ENCODE peak calls at places on chromosomes 2 and 18, in seven cellular contexts. C is psoas muscle, Q is fibroblast of lung, M is body of pancreas, U is GM23248, H is upper lobe of right lung, V is neural progenitor cell. K is an unnamed sample.

GRCh38 chr18:50880108-50880465 is 1.2 kb downstream of the ME2 start:
- DNase-seq in C (no peak), Q (peak), M (no peak), U (no peak), H (no peak), V (peak), K (no peak)

GRCh38 chr2:206531996-206532543 is 88.7 kb downstream of the ADAM23 start:
- DNase-seq in C (peak), Q (peak), M (no peak), U (peak), H (no peak), V (no peak), K (no peak)

GRCh38 chr2:68939962-68940361 is 12.7 kb downstream of the GKN2 start:
- DNase-seq in C (no peak), Q (no peak), M (no peak), U (no peak), H (no peak), V (no peak), K (no peak)

GRCh38 chr2:237935740-237936452 is 30.9 kb upstream of the UBE2F start:
- DNase-seq in C (no peak), Q (peak), M (no peak), U (peak), H (no peak), V (no peak), K (no peak)

GRCh38 chr2:239351687-239352086 is 49.1 kb downstream of the HDAC4 start:
- DNase-seq in C (no peak), Q (no peak), M (no peak), U (no peak), H (no peak), V (no peak), K (no peak)

GRCh38 chr18:61079714-61080113 is 253.5 kb upstream of the CDH20 start:
- DNase-seq in C (no peak), Q (no peak), M (no peak), U (no peak), H (no peak), V (no peak), K (no peak)

GRCh38 chr2:37637122-37637875 is 34.1 kb downstream of the CDC42EP3 start:
- DNase-seq in C (no peak), Q (no peak), M (no peak), U (peak), H (no peak), V (no peak), K (no peak)

GRCh38 chr2:43293744-43294695 is 67.6 kb upstream of the ZFP36L2 start:
- DNase-seq in C (no peak), Q (peak), M (no peak), U (peak), H (no peak), V (no peak), K (peak)

GRCh38 chr2:8024506-8024905 is 657.4 kb upstream of the ID2 start:
- DNase-seq in C (no peak), Q (no peak), M (no peak), U (no peak), H (no peak), V (no peak), K (no peak)

GRCh38 chr2:16566701-16567100 is 98.9 kb downstream of the CYRIA start:
- DNase-seq in C (no peak), Q (no peak), M (no peak), U (no peak), H (no peak), V (no peak), K (no peak)

GRCh38 chr2:181764095-181764963 is 84.0 kb upstream of the NEUROD1 start:
- DNase-seq in C (no peak), Q (no peak), M (no peak), U (no peak), H (no peak), V (peak), K (no peak)

GRCh38 chr2:102356381-102356712 is 751 bp downstream of the IL18R1 start:
- DNase-seq in C (no peak), Q (no peak), M (no peak), U (no peak), H (no peak), V (no peak), K (no peak)

GRCh38 chr2:30366199-30366691 is 80.8 kb upstream of the LCLAT1 start:
- DNase-seq in C (no peak), Q (peak), M (no peak), U (peak), H (no peak), V (no peak), K (no peak)

GRCh38 chr2:31204761-31205160 is 12.6 kb downstream of the CAPN14 start:
- DNase-seq in C (no peak), Q (no peak), M (no peak), U (no peak), H (no peak), V (no peak), K (no peak)

GRCh38 chr2:71602115-71602495 is 148.7 kb downstream of the DYSF start:
- DNase-seq in C (no peak), Q (no peak), M (no peak), U (no peak), H (no peak), V (no peak), K (peak)

GRCh38 chr2:15706986-15707632 is 115.4 kb downstream of the DDX1 start:
- DNase-seq in C (no peak), Q (no peak), M (no peak), U (no peak), H (no peak), V (no peak), K (no peak)

GRCh38 chr2:156125018-156125417 is 207.5 kb downstream of the NR4A2 start:
- DNase-seq in C (no peak), Q (no peak), M (no peak), U (no peak), H (no peak), V (peak), K (no peak)

GRCh38 chr2:96554293-96555145 is 18.0 kb downstream of the ARID5A start:
- DNase-seq in C (peak), Q (peak), M (peak), U (peak), H (peak), V (peak), K (no peak)

GRCh38 chr2:203880557-203881125 is 13.1 kb downstream of the CTLA4 start:
- DNase-seq in C (no peak), Q (no peak), M (no peak), U (no peak), H (no peak), V (no peak), K (no peak)

GRCh38 chr2:96329416-96329815 is 4.3 kb downstream of the ITPRIPL1 start:
- DNase-seq in C (no peak), Q (peak), M (no peak), U (peak), H (no peak), V (no peak), K (no peak)

GRCh38 chr2:205680067-205680466 is 2.2 kb upstream of the NRP2 start:
- DNase-seq in C (no peak), Q (peak), M (peak), U (peak), H (no peak), V (peak), K (no peak)

GRCh38 chr2:26805241-26805676 is 19.4 kb downstream of the CENPA start:
- DNase-seq in C (no peak), Q (peak), M (no peak), U (peak), H (no peak), V (no peak), K (no peak)

GRCh38 chr18:36536426-36536825 is 238.9 kb downstream of the FHOD3 start:
- DNase-seq in C (no peak), Q (no peak), M (no peak), U (no peak), H (no peak), V (peak), K (peak)

GRCh38 chr2:214574077-214574775 is 163.4 kb downstream of the VWC2L start:
- DNase-seq in C (no peak), Q (no peak), M (no peak), U (no peak), H (no peak), V (no peak), K (no peak)

GRCh38 chr2:218746960-218747359 is 35.0 kb upstream of the CYP27A1 start:
- DNase-seq in C (no peak), Q (no peak), M (no peak), U (no peak), H (no peak), V (no peak), K (no peak)

GRCh38 chr2:98576666-98577312 is 31.5 kb downstream of the COA5 start:
- DNase-seq in C (no peak), Q (no peak), M (no peak), U (no peak), H (no peak), V (no peak), K (peak)

GRCh38 chr18:3248670-3249359 is 1.2 kb downstream of the MYL12A start:
- DNase-seq in C (no peak), Q (peak), M (peak), U (peak), H (no peak), V (peak), K (peak)

GRCh38 chr18:48314694-48315093 is 94.5 kb downstream of the ZBTB7C start:
- DNase-seq in C (no peak), Q (no peak), M (no peak), U (no peak), H (no peak), V (peak), K (no peak)

GRCh38 chr2:106030287-106031268 is 163.5 kb downstream of the UXS1 start:
- DNase-seq in C (peak), Q (peak), M (peak), U (peak), H (no peak), V (no peak), K (no peak)

GRCh38 chr2:240564571-240565266 is 3.6 kb upstream of the RNPEPL1 start:
- DNase-seq in C (no peak), Q (no peak), M (no peak), U (peak), H (no peak), V (no peak), K (peak)

GRCh38 chr18:51513525-51513924 is 316.0 kb upstream of the MEX3C start:
- DNase-seq in C (no peak), Q (no peak), M (no peak), U (no peak), H (no peak), V (no peak), K (no peak)

GRCh38 chr2:231866450-231866849 is 59.7 kb downstream of the NPPC start:
- DNase-seq in C (no peak), Q (no peak), M (no peak), U (no peak), H (no peak), V (no peak), K (no peak)

GRCh38 chr2:106113362-106113971 is 80.6 kb downstream of the UXS1 start:
- DNase-seq in C (no peak), Q (no peak), M (peak), U (no peak), H (no peak), V (no peak), K (no peak)

GRCh38 chr2:29314816-29315571 is 199.8 kb downstream of the CLIP4 start:
- DNase-seq in C (no peak), Q (no peak), M (no peak), U (peak), H (no peak), V (peak), K (peak)

GRCh38 chr2:11245322-11245721 is 90.1 kb downstream of the SLC66A3 start:
- DNase-seq in C (no peak), Q (no peak), M (no peak), U (no peak), H (no peak), V (no peak), K (no peak)

GRCh38 chr18:3180325-3180724 is 39.4 kb downstream of the MYOM1 start:
- DNase-seq in C (no peak), Q (peak), M (no peak), U (peak), H (no peak), V (peak), K (no peak)

GRCh38 chr2:74764429-74765272 is 69.3 kb upstream of the HK2 start:
- DNase-seq in C (no peak), Q (peak), M (no peak), U (no peak), H (no peak), V (no peak), K (no peak)

GRCh38 chr2:3523551-3524041 is 4.3 kb upstream of the ADI1 start:
- DNase-seq in C (no peak), Q (peak), M (peak), U (peak), H (no peak), V (no peak), K (no peak)

GRCh38 chr2:8986327-8986976 is 17.0 kb downstream of the MBOAT2 start:
- DNase-seq in C (no peak), Q (no peak), M (no peak), U (peak), H (no peak), V (peak), K (no peak)

DNA sequence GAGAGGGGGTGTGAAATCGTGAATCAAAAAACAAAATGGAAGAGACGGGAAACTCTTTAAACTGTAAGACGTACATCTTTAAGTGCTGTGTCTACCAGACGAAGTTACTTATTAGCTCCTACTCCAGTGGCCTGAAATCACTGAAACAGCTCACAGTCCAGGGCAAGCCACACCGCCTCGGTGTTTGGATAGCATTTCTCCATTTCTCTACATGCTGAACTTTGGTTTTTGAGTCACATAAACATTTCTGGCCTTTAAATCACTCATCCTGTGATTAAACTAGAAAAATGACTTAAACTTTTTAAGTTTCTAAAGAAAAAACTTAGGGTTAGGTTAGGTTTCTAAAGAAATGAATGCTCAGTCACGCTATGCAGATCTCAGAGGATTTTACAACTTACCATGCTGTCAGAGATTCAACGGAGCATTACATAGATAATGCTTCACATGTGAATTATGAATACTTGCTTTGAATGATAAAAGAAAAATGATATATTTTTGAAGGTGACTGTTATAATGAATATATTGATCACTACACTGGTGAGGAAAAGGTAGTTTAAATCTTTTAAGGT is 138.4 kb downstream of the MBP start:
- DNase-seq in C (no peak), Q (no peak), M (no peak), U (no peak), H (no peak), V (no peak), K (peak)
- H3K4me3 ChIP-seq in C (no peak), Q (no peak), M (no peak), U (no peak), H (no peak), V (no peak), K (no peak)

DNA sequence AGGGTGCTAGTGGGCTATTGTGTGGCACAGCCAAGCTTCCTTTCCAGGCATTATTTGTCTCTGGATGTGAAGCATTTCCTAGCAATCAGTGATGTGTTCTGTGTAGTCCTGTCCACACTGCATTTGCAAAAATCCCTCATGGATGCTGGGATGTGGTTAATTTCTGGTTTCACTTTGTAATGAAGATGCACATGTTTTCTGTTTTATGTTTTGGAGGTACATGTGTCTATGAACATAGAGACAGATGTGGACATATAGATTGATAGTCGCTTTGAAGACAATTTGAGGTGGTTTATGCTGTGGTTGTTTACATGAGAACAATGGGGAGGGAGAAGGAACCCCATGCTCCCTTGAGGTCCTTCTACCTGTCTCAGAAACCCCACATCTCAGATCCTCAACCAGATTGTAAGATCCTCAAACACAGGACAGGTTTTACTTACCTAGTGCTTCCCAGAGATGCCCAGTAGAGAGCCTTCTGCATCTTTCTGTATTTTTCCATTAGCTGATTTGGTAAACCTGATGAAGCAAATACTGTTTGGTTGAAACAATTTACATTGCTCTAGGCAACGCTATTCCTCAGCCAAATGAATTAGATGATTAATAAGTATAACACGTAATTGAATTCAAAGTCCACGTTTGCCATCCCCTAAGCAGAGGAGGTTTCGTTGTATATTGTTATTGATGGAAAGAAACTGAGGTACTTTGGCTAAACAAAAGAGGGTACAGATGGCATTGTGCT is 204.4 kb downstream of the SPP2 start:
- DNase-seq in C (no peak), Q (peak), M (no peak), U (peak), H (no peak), V (no peak), K (no peak)
- H3K4me3 ChIP-seq in C (no peak), Q (no peak), M (no peak), U (no peak), H (no peak), V (no peak), K (no peak)

DNA sequence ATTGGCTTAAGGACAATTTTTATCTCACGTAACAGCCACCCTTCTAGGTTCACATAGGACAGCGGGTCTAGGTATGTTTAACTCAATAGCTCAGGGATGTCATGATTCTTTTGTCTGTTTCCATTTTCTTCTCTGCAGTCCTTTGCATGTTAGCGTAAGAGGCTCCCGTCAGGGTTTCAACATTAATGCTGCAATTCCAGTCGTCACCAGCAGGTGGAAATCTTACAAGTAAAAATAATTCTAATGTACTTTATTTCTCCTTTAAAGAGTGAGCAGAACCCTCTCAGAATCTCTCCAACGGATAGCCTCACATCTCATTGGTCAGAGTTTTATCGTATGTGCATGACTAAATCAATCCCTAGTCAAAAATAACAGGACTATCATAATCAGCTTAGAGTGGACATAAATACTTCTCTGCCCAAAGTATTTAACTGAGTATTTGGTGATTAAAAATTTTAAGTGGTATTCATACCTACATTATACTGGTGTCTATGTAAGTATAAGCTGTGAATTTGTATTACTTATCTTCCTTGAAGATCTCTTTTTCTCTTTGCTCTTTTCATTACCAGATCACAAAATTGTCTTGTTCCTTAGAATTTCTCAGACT is 487.2 kb upstream of the GCFC2 start:
- DNase-seq in C (no peak), Q (peak), M (peak), U (peak), H (no peak), V (peak), K (no peak)
- H3K4me3 ChIP-seq in C (no peak), Q (no peak), M (no peak), U (no peak), H (no peak), V (no peak), K (no peak)

GRCh38 chr2:233386382-233387041 is 32.2 kb downstream of the DGKD start:
- DNase-seq in C (no peak), Q (peak), M (no peak), U (peak), H (no peak), V (no peak), K (no peak)

GRCh38 chr2:233385489-233386044 is 31.3 kb downstream of the DGKD start:
- DNase-seq in C (no peak), Q (peak), M (no peak), U (no peak), H (no peak), V (no peak), K (no peak)

GRCh38 chr2:233384811-233385488 is 30.7 kb downstream of the DGKD start:
- DNase-seq in C (no peak), Q (peak), M (no peak), U (no peak), H (no peak), V (no peak), K (no peak)

GRCh38 chr2:233387667-233388528 is 33.6 kb downstream of the DGKD start:
- DNase-seq in C (peak), Q (peak), M (peak), U (peak), H (peak), V (no peak), K (peak)

DNA sequence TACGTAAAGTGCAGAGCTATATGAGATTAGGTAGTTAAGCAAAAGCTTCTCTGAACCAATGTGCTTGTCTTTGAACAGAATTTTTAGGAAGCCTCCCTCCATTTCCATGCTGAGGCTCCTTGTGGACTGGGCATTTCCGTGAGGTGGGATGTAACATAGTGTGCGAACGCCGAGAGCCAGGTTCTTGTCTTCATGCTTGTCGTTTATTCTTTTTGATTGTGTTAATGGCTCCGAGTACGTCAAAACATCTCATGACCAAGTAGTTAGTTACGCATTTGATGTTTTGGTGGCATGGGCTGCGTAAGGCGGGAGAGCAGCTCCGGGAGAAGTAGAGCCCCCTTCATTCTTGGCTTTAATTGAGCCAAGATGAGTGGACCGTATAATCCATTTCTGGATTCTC is 32.9 kb downstream of the DGKD start:
- DNase-seq in C (no peak), Q (peak), M (no peak), U (no peak), H (no peak), V (no peak), K (no peak)
- H3K4me3 ChIP-seq in C (peak), Q (peak), M (no peak), U (peak), H (no peak), V (no peak), K (no peak)

GRCh38 chr2:129757915-129758421 is 221.5 kb upstream of the RAB6C start:
- DNase-seq in C (peak), Q (no peak), M (no peak), U (peak), H (no peak), V (no peak), K (no peak)
- H3K4me3 ChIP-seq in C (peak), Q (peak), M (no peak), U (peak), H (peak), V (no peak), K (no peak)

GRCh38 chr2:210496512-210496911 is 20.0 kb upstream of the LANCL1 start:
- DNase-seq in C (no peak), Q (no peak), M (no peak), U (no peak), H (no peak), V (no peak), K (no peak)
- H3K4me3 ChIP-seq in C (no peak), Q (no peak), M (no peak), U (no peak), H (no peak), V (no peak), K (no peak)

GRCh38 chr18:32770181-32770650 is 2.6 kb downstream of the KLHL14 start:
- DNase-seq in C (no peak), Q (no peak), M (no peak), U (no peak), H (no peak), V (peak), K (no peak)
- H3K4me3 ChIP-seq in C (peak), Q (no peak), M (no peak), U (no peak), H (peak), V (peak), K (no peak)